ENCODE peak calls at places on chromosomes 7 and 10, in five cellular contexts. One of them, this sample, is unnamed.

GRCh38 chr10:3502606-3503005 is 282.4 kb downstream of the KLF6 start:
- DNase-seq in H54: no peak
- DNase-seq in left ventricle myocardium inferior: no peak
- DNase-seq in stimulated activated CD8-positive, alpha-beta memory T cell treated with anti-CD3 and anti-CD28 coated beads, Interleukin-12 subunit alpha, Interleukin-12 subunit beta, amount 100 ng/mL, for 4 hours: no peak
- DNase-seq in cardiac septum: no peak
- DNase-seq in this sample: peak

GRCh38 chr7:21054427-21055133 is 267.9 kb upstream of the SP8 start:
- DNase-seq in H54: no peak
- DNase-seq in left ventricle myocardium inferior: no peak
- DNase-seq in stimulated activated CD8-positive, alpha-beta memory T cell treated with anti-CD3 and anti-CD28 coated beads, Interleukin-12 subunit alpha, Interleukin-12 subunit beta, amount 100 ng/mL, for 4 hours: no peak
- DNase-seq in cardiac septum: no peak
- DNase-seq in this sample: no peak

GRCh38 chr7:3272691-3273141 is 28.3 kb upstream of the SDK1 start:
- DNase-seq in H54: peak
- DNase-seq in left ventricle myocardium inferior: no peak
- DNase-seq in stimulated activated CD8-positive, alpha-beta memory T cell treated with anti-CD3 and anti-CD28 coated beads, Interleukin-12 subunit alpha, Interleukin-12 subunit beta, amount 100 ng/mL, for 4 hours: no peak
- DNase-seq in cardiac septum: no peak
- DNase-seq in this sample: no peak

GRCh38 chr7:19069842-19070241 is 47.6 kb downstream of the TWIST1 start:
- DNase-seq in H54: no peak
- DNase-seq in left ventricle myocardium inferior: no peak
- DNase-seq in stimulated activated CD8-positive, alpha-beta memory T cell treated with anti-CD3 and anti-CD28 coated beads, Interleukin-12 subunit alpha, Interleukin-12 subunit beta, amount 100 ng/mL, for 4 hours: no peak
- DNase-seq in cardiac septum: no peak
- DNase-seq in this sample: peak

GRCh38 chr10:21744223-21744622 is 210.2 kb downstream of the MLLT10 start:
- DNase-seq in H54: no peak
- DNase-seq in left ventricle myocardium inferior: no peak
- DNase-seq in stimulated activated CD8-positive, alpha-beta memory T cell treated with anti-CD3 and anti-CD28 coated beads, Interleukin-12 subunit alpha, Interleukin-12 subunit beta, amount 100 ng/mL, for 4 hours: no peak
- DNase-seq in cardiac septum: no peak
- DNase-seq in this sample: no peak

GRCh38 chr10:92914478-92915066 is 66.3 kb downstream of the EXOC6 start:
- DNase-seq in H54: peak
- DNase-seq in left ventricle myocardium inferior: no peak
- DNase-seq in stimulated activated CD8-positive, alpha-beta memory T cell treated with anti-CD3 and anti-CD28 coated beads, Interleukin-12 subunit alpha, Interleukin-12 subunit beta, amount 100 ng/mL, for 4 hours: no peak
- DNase-seq in cardiac septum: no peak
- DNase-seq in this sample: peak

GRCh38 chr7:134645935-134646334 is 718 bp upstream of the BPGM start:
- DNase-seq in H54: no peak
- DNase-seq in left ventricle myocardium inferior: no peak
- DNase-seq in stimulated activated CD8-positive, alpha-beta memory T cell treated with anti-CD3 and anti-CD28 coated beads, Interleukin-12 subunit alpha, Interleukin-12 subunit beta, amount 100 ng/mL, for 4 hours: no peak
- DNase-seq in cardiac septum: no peak
- DNase-seq in this sample: peak

GRCh38 chr10:24661374-24661773 is 62.3 kb downstream of the ARHGAP21 start:
- DNase-seq in H54: no peak
- DNase-seq in left ventricle myocardium inferior: no peak
- DNase-seq in stimulated activated CD8-positive, alpha-beta memory T cell treated with anti-CD3 and anti-CD28 coated beads, Interleukin-12 subunit alpha, Interleukin-12 subunit beta, amount 100 ng/mL, for 4 hours: no peak
- DNase-seq in cardiac septum: no peak
- DNase-seq in this sample: no peak

GRCh38 chr10:47047127-47047504 is 135.9 kb downstream of the PTPN20 start:
- DNase-seq in H54: no peak
- DNase-seq in left ventricle myocardium inferior: no peak
- DNase-seq in stimulated activated CD8-positive, alpha-beta memory T cell treated with anti-CD3 and anti-CD28 coated beads, Interleukin-12 subunit alpha, Interleukin-12 subunit beta, amount 100 ng/mL, for 4 hours: no peak
- DNase-seq in cardiac septum: no peak
- DNase-seq in this sample: no peak

GRCh38 chr7:101200862-101201599 is at the start of gene MOGAT3:
- DNase-seq in H54: no peak
- DNase-seq in left ventricle myocardium inferior: no peak
- DNase-seq in stimulated activated CD8-positive, alpha-beta memory T cell treated with anti-CD3 and anti-CD28 coated beads, Interleukin-12 subunit alpha, Interleukin-12 subunit beta, amount 100 ng/mL, for 4 hours: no peak
- DNase-seq in cardiac septum: no peak
- DNase-seq in this sample: peak

GRCh38 chr10:21406595-21407218 is 118.8 kb downstream of the SKIDA1 start:
- DNase-seq in H54: no peak
- DNase-seq in left ventricle myocardium inferior: no peak
- DNase-seq in stimulated activated CD8-positive, alpha-beta memory T cell treated with anti-CD3 and anti-CD28 coated beads, Interleukin-12 subunit alpha, Interleukin-12 subunit beta, amount 100 ng/mL, for 4 hours: no peak
- DNase-seq in cardiac septum: no peak
- DNase-seq in this sample: no peak

GRCh38 chr7:2508327-2509231 is 11.0 kb upstream of the LFNG start:
- DNase-seq in H54: no peak
- DNase-seq in left ventricle myocardium inferior: peak
- DNase-seq in stimulated activated CD8-positive, alpha-beta memory T cell treated with anti-CD3 and anti-CD28 coated beads, Interleukin-12 subunit alpha, Interleukin-12 subunit beta, amount 100 ng/mL, for 4 hours: peak
- DNase-seq in cardiac septum: no peak
- DNase-seq in this sample: no peak

GRCh38 chr10:68271104-68271882 is 39.4 kb upstream of the ATOH7 start:
- DNase-seq in H54: no peak
- DNase-seq in left ventricle myocardium inferior: no peak
- DNase-seq in stimulated activated CD8-positive, alpha-beta memory T cell treated with anti-CD3 and anti-CD28 coated beads, Interleukin-12 subunit alpha, Interleukin-12 subunit beta, amount 100 ng/mL, for 4 hours: no peak
- DNase-seq in cardiac septum: no peak
- DNase-seq in this sample: peak

GRCh38 chr7:35624299-35625186 is 70.4 kb downstream of the HERPUD2 start:
- DNase-seq in H54: peak
- DNase-seq in left ventricle myocardium inferior: no peak
- DNase-seq in stimulated activated CD8-positive, alpha-beta memory T cell treated with anti-CD3 and anti-CD28 coated beads, Interleukin-12 subunit alpha, Interleukin-12 subunit beta, amount 100 ng/mL, for 4 hours: peak
- DNase-seq in cardiac septum: no peak
- DNase-seq in this sample: peak

GRCh38 chr7:71131256-71131752 is 640 bp upstream of the GALNT17 start:
- DNase-seq in H54: no peak
- DNase-seq in left ventricle myocardium inferior: peak
- DNase-seq in stimulated activated CD8-positive, alpha-beta memory T cell treated with anti-CD3 and anti-CD28 coated beads, Interleukin-12 subunit alpha, Interleukin-12 subunit beta, amount 100 ng/mL, for 4 hours: no peak
- DNase-seq in cardiac septum: no peak
- DNase-seq in this sample: peak

GRCh38 chr7:22700559-22701002 is 26.4 kb upstream of the IL6 start:
- DNase-seq in H54: no peak
- DNase-seq in left ventricle myocardium inferior: no peak
- DNase-seq in stimulated activated CD8-positive, alpha-beta memory T cell treated with anti-CD3 and anti-CD28 coated beads, Interleukin-12 subunit alpha, Interleukin-12 subunit beta, amount 100 ng/mL, for 4 hours: no peak
- DNase-seq in cardiac septum: no peak
- DNase-seq in this sample: no peak